ENCODE peak calls at places on chromosomes 6 and 20, in six cellular contexts. I is mesenchymal stem cell, N is aorta, X is MM.1S, U is ascending aorta, P is GM23248. O is an unnamed sample. For H3K36me3 and H3K27me3, the result is how much of the 10 kb centered on the place peaks cover.

GRCh38 chr6:138430361-138431145 is 26.5 kb downstream of the HEBP2 start:
- DNase-seq in U (no peak), P (no peak), N (no peak), I (no peak), X (no peak), O (no peak)

GRCh38 chr6:165615629-165616028 is 47.4 kb downstream of the PDE10A start:
- DNase-seq in U (no peak), P (no peak), I (peak), N (no peak), X (no peak), O (no peak)

GRCh38 chr20:61115627-61116026 is 136.4 kb upstream of the CDH4 start:
- DNase-seq in X (no peak), N (no peak), I (no peak), P (no peak), U (no peak), O (no peak)

GRCh38 chr6:147738516-147739187 is 230.2 kb downstream of the SAMD5 start:
- DNase-seq in X (peak), I (no peak), U (no peak), P (no peak), N (no peak), O (peak)

GRCh38 chr20:47205577-47206123 is 150.8 kb downstream of the ZMYND8 start:
- DNase-seq in I (peak), N (peak), X (peak), P (peak), U (no peak), O (peak)

GRCh38 chr6:148523551-148523950 is 180.9 kb downstream of the SASH1 start:
- DNase-seq in X (no peak), I (peak), U (no peak), N (no peak), P (peak), O (no peak)

GRCh38 chr6:138107078-138107751 is at the start of gene PERP:
- DNase-seq in N (peak), X (peak), I (peak), U (no peak), P (peak), O (peak)

GRCh38 chr20:2705931-2706645 is 13.5 kb downstream of the EBF4 start:
- DNase-seq in X (no peak), P (no peak), N (no peak), I (no peak), U (no peak), O (no peak)

GRCh38 chr20:31848088-31848999 is 2.9 kb upstream of the FOXS1 start:
- DNase-seq in N (no peak), X (no peak), U (no peak), I (no peak), P (no peak), O (no peak)

GRCh38 chr20:16434087-16434664 is 139.1 kb downstream of the KIF16B start:
- DNase-seq in N (no peak), P (peak), U (no peak), X (peak), I (peak), O (peak)

GRCh38 chr20:62792940-62793756 is 3.1 kb upstream of the MRGBP start:
- DNase-seq in I (no peak), P (no peak), N (no peak), X (no peak), U (no peak), O (no peak)

GRCh38 chr20:54514020-54514607 is 38.7 kb downstream of the DOK5 start:
- DNase-seq in I (no peak), N (no peak), P (no peak), U (no peak), X (no peak), O (no peak)

GRCh38 chr20:62319346-62319909 is 16.6 kb downstream of the ADRM1 start:
- DNase-seq in N (no peak), I (no peak), X (no peak), P (peak), U (no peak), O (no peak)

GRCh38 chr6:140061422-140062041 is 687.1 kb upstream of the CITED2 start:
- DNase-seq in X (no peak), U (no peak), N (no peak), P (no peak), I (no peak), O (no peak)

GRCh38 chr6:2852921-2853322 is 11.3 kb upstream of the SERPINB1 start:
- DNase-seq in N (no peak), X (no peak), U (no peak), I (no peak), P (no peak), O (no peak)

GRCh38 chr6:25504661-25505060 is 147.4 kb upstream of the SCGN start:
- DNase-seq in I (no peak), N (no peak), U (no peak), X (no peak), P (peak), O (peak)

GRCh38 chr6:1622220-1622841 is 12.6 kb downstream of the FOXC1 start:
- DNase-seq in X (no peak), P (no peak), I (no peak), U (no peak), N (peak), O (no peak)

GRCh38 chr20:57930328-57930727 is 220.5 kb upstream of the PMEPA1 start:
- DNase-seq in X (no peak), I (no peak), N (no peak), P (no peak), U (no peak), O (no peak)

GRCh38 chr6:121865811-121866210 is 430.4 kb downstream of the GJA1 start:
- DNase-seq in I (no peak), N (no peak), U (no peak), X (no peak), P (no peak), O (no peak)

GRCh38 chr6:157089258-157089657 is 234.1 kb downstream of the TMEM242 start:
- DNase-seq in U (no peak), I (peak), X (no peak), P (peak), N (no peak), O (no peak)

GRCh38 chr6:61751986-61752385 is 534.0 kb downstream of the KHDRBS2 start:
- DNase-seq in N (no peak), P (no peak), I (no peak), X (no peak), U (no peak), O (no peak)

GRCh38 chr6:53513519-53513966 is 31.4 kb downstream of the GCLC start:
- DNase-seq in P (no peak), I (no peak), X (no peak), U (no peak), N (no peak), O (no peak)

GRCh38 chr6:57262901-57263694 is 41.0 kb upstream of the RAB23 start:
- DNase-seq in U (no peak), N (no peak), X (no peak), P (peak), I (peak), O (peak)

GRCh38 chr6:117795234-117795633 is 111.8 kb upstream of the SLC35F1 start:
- DNase-seq in P (no peak), X (no peak), U (no peak), N (no peak), I (no peak), O (no peak)

GRCh38 chr6:127854009-127854408 is 46.8 kb downstream of the THEMIS start:
- DNase-seq in I (no peak), N (no peak), U (no peak), P (no peak), X (peak), O (no peak)

GRCh38 chr20:4320284-4320683 is 304.9 kb upstream of the RNF24 start:
- DNase-seq in P (no peak), N (peak), X (no peak), U (no peak), I (no peak), O (no peak)

GRCh38 chr6:43461936-43462335 is 6.6 kb upstream of the DLK2 start:
- DNase-seq in X (no peak), U (no peak), I (no peak), P (no peak), N (no peak), O (no peak)

GRCh38 chr20:60233006-60233405 is 274.8 kb downstream of the CDH26 start:
- DNase-seq in U (no peak), P (no peak), N (no peak), X (no peak), I (no peak), O (no peak)

GRCh38 chr20:57398231-57398821 is 7.1 kb downstream of the RBM38 start:
- DNase-seq in N (peak), U (no peak), P (no peak), X (peak), I (no peak), O (no peak)

GRCh38 chr20:2691663-2692035 is 931 bp upstream of the EBF4 start:
- DNase-seq in P (no peak), I (no peak), X (no peak), U (no peak), N (no peak), O (no peak)

GRCh38 chr6:21824431-21825180 is 231.1 kb downstream of the SOX4 start:
- DNase-seq in X (no peak), P (no peak), U (no peak), N (no peak), I (peak), O (no peak)

GRCh38 chr6:21826460-21826859 is 232.9 kb downstream of the SOX4 start:
- DNase-seq in I (no peak), X (no peak), P (no peak), N (no peak), U (no peak), O (no peak)

GRCh38 chr6:21826031-21826430 is 232.5 kb downstream of the SOX4 start:
- DNase-seq in X (no peak), I (peak), U (no peak), P (peak), N (no peak), O (no peak)

GRCh38 chr6:21820442-21820841 is 226.9 kb downstream of the SOX4 start:
- DNase-seq in I (no peak), U (no peak), N (no peak), P (no peak), X (no peak), O (no peak)

GRCh38 chr6:21823371-21823770 is 229.8 kb downstream of the SOX4 start:
- DNase-seq in X (no peak), I (no peak), N (no peak), U (no peak), P (no peak), O (no peak)
- H3K36me3 ChIP-seq in X (under half), I (under half), N (under half), U (under half), P (under half), O (under half)

GRCh38 chr6:12761376-12762115 is 45.0 kb downstream of the PHACTR1 start:
- DNase-seq in X (no peak), N (no peak), P (peak), I (no peak), U (no peak), O (no peak)
- H3K27me3 ChIP-seq in X (under half), N (under half), P (under half), I (under half), U (under half), O (under half)

GRCh38 chr6:108944707-108945685 is 96.8 kb downstream of the ARMC2 start:
- DNase-seq in U (no peak), I (peak), P (peak), X (no peak), N (peak), O (peak)

GRCh38 chr6:108947114-108947854 is 99.1 kb downstream of the ARMC2 start:
- DNase-seq in U (no peak), I (peak), N (no peak), P (peak), X (no peak), O (no peak)

GRCh38 chr6:108946695-108947094 is 98.5 kb downstream of the ARMC2 start:
- DNase-seq in U (no peak), I (peak), X (no peak), P (peak), N (no peak), O (no peak)

GRCh38 chr6:108944058-108944457 is 95.8 kb downstream of the ARMC2 start:
- DNase-seq in X (no peak), U (no peak), P (no peak), I (no peak), N (no peak), O (no peak)

GRCh38 chr6:108945686-108946158 is 97.5 kb downstream of the ARMC2 start:
- DNase-seq in P (peak), X (no peak), N (peak), U (peak), I (no peak), O (peak)
- H3K36me3 ChIP-seq in P (under half), X (under half), N (under half), U (under half), I (under half), O (under half)

GRCh38 chr6:29947292-29947980 is 5.1 kb downstream of the HLA-A start:
- DNase-seq in X (no peak), I (peak), N (no peak), U (no peak), P (no peak), O (no peak)

GRCh38 chr6:29946787-29947186 is 4.5 kb downstream of the HLA-A start:
- DNase-seq in U (no peak), P (no peak), I (peak), N (no peak), X (no peak), O (no peak)

GRCh38 chr6:29945421-29945820 is 3.1 kb downstream of the HLA-A start:
- DNase-seq in U (no peak), X (no peak), N (no peak), P (no peak), I (no peak), O (no peak)

GRCh38 chr6:29948277-29948676 is 5.9 kb downstream of the HLA-A start:
- DNase-seq in N (no peak), X (no peak), P (no peak), U (no peak), I (no peak), O (no peak)

DNA sequence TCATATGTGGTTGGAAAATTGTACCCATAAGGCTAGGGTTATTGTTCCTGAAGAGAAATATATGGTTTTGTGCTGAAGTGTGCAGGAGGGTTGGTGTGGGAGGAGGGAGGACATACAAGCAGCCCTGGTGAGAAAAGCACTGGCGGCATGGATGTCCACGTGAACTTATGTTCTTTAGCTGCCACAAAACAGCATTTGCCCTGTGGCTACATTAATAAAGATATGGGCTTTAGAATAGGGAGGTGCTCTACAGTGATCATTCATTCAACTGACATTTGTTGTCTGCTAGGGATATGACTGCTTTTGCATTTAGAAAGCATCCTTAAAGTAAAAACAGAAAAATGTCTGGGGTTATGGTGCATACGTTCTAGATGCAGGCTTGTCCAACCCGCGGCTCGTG is 4.0 kb downstream of the HLA-A start:
- DNase-seq in N (no peak), I (peak), U (no peak), P (no peak), X (no peak), O (no peak)
- H3K27me3 ChIP-seq in N (under half), I (under half), U (under half), P (under half), X (under half), O (under half)

GRCh38 chr6:20411953-20412352 is 10.3 kb downstream of the E2F3 start:
- DNase-seq in U (no peak), X (no peak), N (no peak), P (no peak), I (no peak), O (no peak)

GRCh38 chr6:20409427-20409971 is 7.8 kb downstream of the E2F3 start:
- DNase-seq in N (no peak), U (no peak), I (peak), X (peak), P (no peak), O (no peak)

GRCh38 chr6:20412674-20413073 is 11.0 kb downstream of the E2F3 start:
- DNase-seq in I (no peak), P (no peak), U (no peak), X (no peak), N (no peak), O (no peak)

GRCh38 chr6:20411544-20411943 is 9.9 kb downstream of the E2F3 start:
- DNase-seq in X (no peak), U (no peak), I (no peak), P (no peak), N (no peak), O (no peak)

GRCh38 chr6:20408851-20409250 is 7.2 kb downstream of the E2F3 start:
- DNase-seq in I (no peak), N (no peak), P (no peak), U (no peak), X (peak), O (no peak)
- H3K36me3 ChIP-seq in I (under half), N (under half), P (under half), U (under half), X (under half), O (under half)